ENCODE peak calls at places on chromosomes 16 and 17, in six cellular contexts. S, W, G, M, B and P are unnamed samples.

GRCh38 chr16:23857256-23857891 is 21.6 kb downstream of the PRKCB start:
- DNase-seq in S (no peak), W (no peak), G (peak), M (no peak), B (no peak), P (no peak)

GRCh38 chr17:61420128-61420527 is 20.5 kb downstream of the TBX2 start:
- DNase-seq in S (no peak), W (no peak), G (no peak), M (no peak), B (no peak), P (no peak)

GRCh38 chr16:31754998-31755615 is 118.5 kb upstream of the ZNF267 start:
- DNase-seq in S (peak), W (no peak), G (no peak), M (no peak), B (no peak), P (no peak)

GRCh38 chr16:85303354-85303883 is 191.1 kb upstream of the CIBAR2 start:
- DNase-seq in S (peak), W (no peak), G (peak), M (no peak), B (peak), P (peak)

GRCh38 chr16:68642436-68643064 is 2.6 kb upstream of the CDH3 start:
- DNase-seq in S (no peak), W (no peak), G (no peak), M (no peak), B (no peak), P (no peak)

GRCh38 chr16:606656-607307 is 16.9 kb downstream of the RAB40C start:
- DNase-seq in S (no peak), W (no peak), G (no peak), M (no peak), B (no peak), P (no peak)

GRCh38 chr17:59440757-59441458 is 109.5 kb downstream of the YPEL2 start:
- DNase-seq in S (peak), W (peak), G (peak), M (peak), B (peak), P (peak)

GRCh38 chr17:5545051-5545987 is 39.0 kb downstream of the NLRP1 start:
- DNase-seq in S (no peak), W (peak), G (no peak), M (no peak), B (no peak), P (peak)

GRCh38 chr16:24845726-24846547 is at the start of gene SLC5A11:
- DNase-seq in S (no peak), W (no peak), G (no peak), M (no peak), B (peak), P (no peak)

GRCh38 chr17:81907219-81908145 is 3.7 kb downstream of the PCYT2 start:
- DNase-seq in S (no peak), W (no peak), G (no peak), M (no peak), B (no peak), P (no peak)

GRCh38 chr17:17575360-17576251 is 15.9 kb downstream of the PEMT start:
- DNase-seq in S (no peak), W (no peak), G (no peak), M (no peak), B (no peak), P (no peak)

GRCh38 chr16:84478172-84478948 is 26.1 kb downstream of the MEAK7 start:
- DNase-seq in S (no peak), W (peak), G (peak), M (no peak), B (no peak), P (no peak)

GRCh38 chr17:32314636-32315035 is 27.3 kb downstream of the C17orf75 start:
- DNase-seq in S (no peak), W (no peak), G (no peak), M (no peak), B (no peak), P (no peak)

GRCh38 chr17:9928601-9929341 is 23.7 kb upstream of the RCVRN start:
- DNase-seq in S (peak), W (peak), G (peak), M (no peak), B (peak), P (peak)

GRCh38 chr16:3618782-3619166 is 7.4 kb upstream of the SLX4 start:
- DNase-seq in S (peak), W (no peak), G (peak), M (no peak), B (no peak), P (no peak)

GRCh38 chr17:35568561-35568960 is 7.9 kb upstream of the SLFN14 start:
- DNase-seq in S (peak), W (peak), G (peak), M (no peak), B (peak), P (peak)

GRCh38 chr16:30985401-30986128 is 558 bp downstream of the HSD3B7 start:
- DNase-seq in S (peak), W (no peak), G (peak), M (no peak), B (peak), P (no peak)

GRCh38 chr17:81176656-81177055 is 10.6 kb upstream of the AATK start:
- DNase-seq in S (peak), W (peak), G (no peak), M (no peak), B (peak), P (no peak)

GRCh38 chr17:8153550-8153956 is 1.3 kb upstream of the PER1 start:
- DNase-seq in S (peak), W (peak), G (peak), M (no peak), B (peak), P (no peak)

GRCh38 chr16:81401035-81401950 is 43.3 kb upstream of the CMIP start:
- DNase-seq in S (peak), W (peak), G (peak), M (no peak), B (peak), P (no peak)

GRCh38 chr17:15915996-15916395 is 28.9 kb upstream of the ADORA2B start:
- DNase-seq in S (no peak), W (no peak), G (no peak), M (no peak), B (no peak), P (no peak)

GRCh38 chr17:68349157-68349556 is 57.9 kb downstream of the ARSG start:
- DNase-seq in S (no peak), W (no peak), G (no peak), M (peak), B (peak), P (no peak)

GRCh38 chr16:28309811-28310311 is 17.5 kb downstream of the SBK1 start:
- DNase-seq in S (no peak), W (no peak), G (no peak), M (no peak), B (no peak), P (no peak)

GRCh38 chr16:67170168-67170947 is at the start of gene NOL3:
- DNase-seq in S (peak), W (peak), G (peak), M (peak), B (peak), P (peak)

GRCh38 chr17:67403065-67403464 is 26.0 kb downstream of the PITPNC1 start:
- DNase-seq in S (no peak), W (no peak), G (no peak), M (no peak), B (no peak), P (no peak)

GRCh38 chr16:54870151-54870550 is 60.5 kb upstream of the IRX5 start:
- DNase-seq in S (no peak), W (no peak), G (no peak), M (no peak), B (no peak), P (no peak)

GRCh38 chr17:61390479-61390791 is 9.2 kb upstream of the TBX2 start:
- DNase-seq in S (no peak), W (no peak), G (no peak), M (no peak), B (no peak), P (no peak)

GRCh38 chr17:7845359-7846062 is 9.4 kb upstream of the TMEM88 start:
- DNase-seq in S (no peak), W (no peak), G (no peak), M (no peak), B (no peak), P (no peak)

GRCh38 chr17:8188408-8188839 is 1.6 kb downstream of the BORCS6 start:
- DNase-seq in S (no peak), W (no peak), G (no peak), M (no peak), B (no peak), P (no peak)

GRCh38 chr16:31215287-31216115 is 1.4 kb downstream of the PYDC1 start:
- DNase-seq in S (peak), W (peak), G (peak), M (no peak), B (peak), P (peak)

GRCh38 chr17:52148969-52149351 is 9.6 kb downstream of the CA10 start:
- DNase-seq in S (no peak), W (no peak), G (no peak), M (no peak), B (no peak), P (no peak)

GRCh38 chr17:40491486-40491885 is 9.9 kb downstream of the TNS4 start:
- DNase-seq in S (no peak), W (no peak), G (no peak), M (no peak), B (no peak), P (no peak)
- TF ChIP-seq BHLHE40 in S (no peak), W (no peak), G (no peak), M (no peak), B (no peak), P (no peak)

GRCh38 chr16:73059779-73060178 is 11.9 kb upstream of the ZFHX3 start:
- DNase-seq in S (no peak), W (no peak), G (no peak), M (no peak), B (no peak), P (no peak)

GRCh38 chr16:73058616-73059409 is 10.9 kb upstream of the ZFHX3 start:
- DNase-seq in S (peak), W (peak), G (peak), M (no peak), B (no peak), P (no peak)

GRCh38 chr16:73062640-73063283 is 14.8 kb upstream of the ZFHX3 start:
- DNase-seq in S (no peak), W (no peak), G (no peak), M (no peak), B (no peak), P (no peak)

GRCh38 chr16:73060216-73060615 is 12.3 kb upstream of the ZFHX3 start:
- DNase-seq in S (peak), W (no peak), G (no peak), M (no peak), B (no peak), P (no peak)

DNA sequence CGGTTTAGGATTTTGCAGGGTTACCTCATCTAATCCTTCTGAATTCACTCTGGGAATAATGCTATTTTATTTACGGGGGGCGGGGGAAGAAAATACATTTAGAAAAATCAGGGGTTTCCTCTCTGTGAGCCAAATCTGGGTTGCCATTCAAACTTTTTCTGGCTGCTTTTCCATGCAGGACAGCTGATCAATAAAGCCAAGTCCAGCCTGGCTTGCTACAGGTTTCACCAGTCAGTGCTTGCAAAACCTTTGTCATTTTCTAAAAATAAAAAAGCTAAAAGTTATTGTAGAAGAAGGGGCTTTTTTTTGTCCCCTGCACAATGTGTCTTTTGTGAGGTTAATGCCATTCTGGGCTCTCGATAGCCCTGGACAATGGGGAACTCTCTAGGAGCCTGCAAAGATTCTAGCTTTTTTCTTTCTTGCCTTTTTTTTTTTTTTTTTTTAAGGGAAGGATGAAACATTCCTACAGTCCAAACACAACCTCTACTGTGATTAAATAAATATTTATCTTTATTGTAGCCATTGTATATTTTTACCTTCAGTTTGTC is 13.1 kb upstream of the ZFHX3 start:
- DNase-seq in S (no peak), W (no peak), G (no peak), M (no peak), B (no peak), P (no peak)
- TF ChIP-seq BHLHE40 in S (no peak), W (no peak), G (no peak), M (no peak), B (no peak), P (no peak)

GRCh38 chr17:41651625-41652460 is 27.5 kb upstream of the KRT17 start:
- DNase-seq in S (peak), W (no peak), G (no peak), M (no peak), B (no peak), P (no peak)
- TF ChIP-seq BHLHE40 in S (no peak), W (no peak), G (no peak), M (no peak), B (no peak), P (no peak)

DNA sequence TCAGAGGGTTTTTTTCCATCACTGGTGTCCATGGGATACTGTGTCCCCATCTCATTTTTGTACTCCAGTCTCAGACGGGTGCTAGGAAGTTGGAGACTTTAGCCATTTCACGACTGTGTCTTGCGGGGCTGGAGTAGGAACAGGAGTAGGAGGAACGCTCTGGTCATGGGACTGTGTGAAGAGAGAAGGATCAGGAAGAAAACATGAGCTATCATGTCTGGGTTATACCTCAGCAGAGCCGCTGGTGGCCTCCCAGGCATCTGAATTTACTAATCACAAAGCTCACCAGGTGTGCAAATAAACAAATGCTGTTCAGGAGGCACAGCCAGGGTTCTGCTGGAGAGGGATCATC is 225.4 kb downstream of the SEC14L1 start:
- DNase-seq in S (no peak), W (peak), G (no peak), M (no peak), B (no peak), P (no peak)
- TF ChIP-seq BHLHE40 in S (no peak), W (no peak), G (no peak), M (no peak), B (no peak), P (no peak)

GRCh38 chr16:19822534-19822933 is 62.1 kb downstream of the GPRC5B start:
- DNase-seq in S (no peak), W (peak), G (no peak), M (no peak), B (no peak), P (no peak)

GRCh38 chr16:19815418-19815817 is 69.2 kb downstream of the GPRC5B start:
- DNase-seq in S (no peak), W (no peak), G (no peak), M (no peak), B (no peak), P (no peak)

GRCh38 chr16:19812986-19813385 is 71.7 kb downstream of the GPRC5B start:
- DNase-seq in S (no peak), W (no peak), G (no peak), M (no peak), B (no peak), P (no peak)

GRCh38 chr16:19817122-19817521 is 67.5 kb downstream of the GPRC5B start:
- DNase-seq in S (no peak), W (no peak), G (no peak), M (no peak), B (no peak), P (no peak)

GRCh38 chr16:19817875-19818274 is 66.8 kb downstream of the GPRC5B start:
- DNase-seq in S (no peak), W (no peak), G (peak), M (no peak), B (no peak), P (no peak)
- TF ChIP-seq BHLHE40 in S (no peak), W (no peak), G (no peak), M (no peak), B (no peak), P (no peak)

DNA sequence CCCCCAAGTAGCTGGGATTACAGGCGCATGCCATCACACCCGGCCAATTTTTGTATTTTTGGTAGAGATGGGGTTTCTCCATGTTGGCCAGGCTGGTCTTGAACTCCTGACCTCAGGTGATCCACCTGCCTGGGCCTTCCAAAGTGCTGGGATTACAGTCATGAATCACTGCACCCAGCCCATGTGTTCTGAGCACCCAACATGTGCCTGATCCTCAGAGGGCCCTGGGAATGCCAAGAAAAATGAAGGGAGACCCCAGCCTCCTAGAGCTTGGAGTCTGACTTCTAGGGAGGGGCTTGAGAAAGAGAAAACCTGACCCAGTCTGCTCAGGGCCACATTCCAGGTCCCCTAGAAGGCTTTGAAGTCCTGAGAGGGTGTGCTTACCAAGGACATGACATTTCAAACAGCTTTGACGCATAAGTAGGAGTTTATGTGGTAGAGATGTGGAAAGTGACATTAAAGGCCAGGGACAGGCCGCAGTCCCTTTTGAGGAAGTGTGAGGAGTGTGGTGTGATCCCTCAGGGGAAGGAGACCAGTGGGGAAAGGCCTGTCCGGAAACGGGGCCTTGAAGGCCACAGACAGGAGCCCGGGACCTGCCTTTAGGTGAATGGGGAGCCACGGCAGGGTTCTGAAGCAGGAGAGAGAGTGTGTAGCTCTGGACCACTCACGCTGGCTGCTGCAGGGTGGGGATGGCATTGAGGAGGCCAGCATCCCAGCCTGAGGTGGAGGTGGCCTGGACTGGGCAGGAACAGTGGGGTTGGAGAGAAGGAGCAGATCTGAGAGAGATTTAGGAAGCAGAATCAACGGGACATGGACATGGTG is 1.0 kb upstream of the CCL22 start:
- DNase-seq in S (no peak), W (no peak), G (no peak), M (peak), B (peak), P (no peak)
- TF ChIP-seq BHLHE40 in S (no peak), W (no peak), G (no peak), M (peak), B (no peak), P (no peak)